ENCODE peak calls at places on chromosomes 6 and 20, in six cellular contexts. I, S, Q, C, K and Y are unnamed samples.
A peak's percentile ranks its signal among the peaks of the same experiment; 100 is the strongest.

GRCh38 chr6:4582506-4582905 is 193.7 kb upstream of the CDYL start:
- DNase-seq in I (no peak), S (no peak), Q (no peak), C (no peak), K (no peak), Y (no peak)

GRCh38 chr6:106639812-106640211 is 10.4 kb downstream of the QRSL1 start:
- DNase-seq in I (no peak), S (no peak), Q (no peak), C (no peak), K (no peak), Y (no peak)

GRCh38 chr20:35831029-35831428 is 59.2 kb downstream of the PHF20 start:
- DNase-seq in I (no peak), S (no peak), Q (no peak), C (no peak), K (no peak), Y (no peak)

GRCh38 chr20:25584905-25585704 is at the start of gene NINL:
- DNase-seq in I (peak; percentile 39), S (peak; percentile 55), Q (no peak), C (peak; percentile 71), K (no peak), Y (peak; percentile 56)

GRCh38 chr20:1918766-1919165 is 23.6 kb downstream of the SIRPA start:
- DNase-seq in I (no peak), S (no peak), Q (no peak), C (no peak), K (no peak), Y (no peak)

GRCh38 chr6:51203504-51203903 is 384.8 kb downstream of the TFAP2B start:
- DNase-seq in I (no peak), S (no peak), Q (no peak), C (no peak), K (no peak), Y (no peak)

GRCh38 chr6:79589701-79590100 is 41.4 kb upstream of the SH3BGRL2 start:
- DNase-seq in I (no peak), S (no peak), Q (no peak), C (no peak), K (no peak), Y (no peak)

GRCh38 chr6:137387365-137387764 is 106.8 kb downstream of the OLIG3 start:
- DNase-seq in I (no peak), S (no peak), Q (no peak), C (no peak), K (no peak), Y (no peak)

GRCh38 chr6:42118162-42119001 is 24.0 kb downstream of the C6orf132 start:
- DNase-seq in I (no peak), S (no peak), Q (no peak), C (peak; percentile 85), K (no peak), Y (no peak)

GRCh38 chr20:17738154-17738553 is 38.4 kb downstream of the BANF2 start:
- DNase-seq in I (no peak), S (no peak), Q (no peak), C (no peak), K (no peak), Y (no peak)

GRCh38 chr6:2020909-2021308 is 224.5 kb downstream of the GMDS start:
- DNase-seq in I (no peak), S (no peak), Q (no peak), C (no peak), K (no peak), Y (peak; percentile 36)

GRCh38 chr20:63106108-63106764 is 99.5 kb upstream of the BHLHE23 start:
- DNase-seq in I (no peak), S (peak; percentile 37), Q (no peak), C (peak; percentile 81), K (no peak), Y (no peak)

GRCh38 chr20:9112541-9113515 is 43.9 kb downstream of the PLCB4 start:
- DNase-seq in I (no peak), S (no peak), Q (peak; percentile 69), C (no peak), K (no peak), Y (no peak)

GRCh38 chr6:82246802-82247633 is 526 bp downstream of the IBTK start:
- DNase-seq in I (peak; percentile 60), S (peak; percentile 34), Q (no peak), C (no peak), K (no peak), Y (peak; percentile 55)

GRCh38 chr20:9300534-9300933 is 213.9 kb upstream of the LAMP5 start:
- DNase-seq in I (no peak), S (no peak), Q (no peak), C (no peak), K (no peak), Y (no peak)

GRCh38 chr6:22596011-22596410 is 26.6 kb downstream of the HDGFL1 start:
- DNase-seq in I (no peak), S (no peak), Q (no peak), C (no peak), K (no peak), Y (no peak)

GRCh38 chr6:1584146-1584545 is 25.6 kb upstream of the FOXC1 start:
- DNase-seq in I (no peak), S (no peak), Q (no peak), C (no peak), K (no peak), Y (no peak)

GRCh38 chr6:110524305-110524704 is 47.9 kb upstream of the SLC22A16 start:
- DNase-seq in I (no peak), S (no peak), Q (no peak), C (no peak), K (no peak), Y (peak; percentile 19)

GRCh38 chr6:9593566-9593965 is 821.3 kb downstream of the TFAP2A start:
- DNase-seq in I (no peak), S (no peak), Q (no peak), C (no peak), K (no peak), Y (no peak)

GRCh38 chr20:44736170-44737021 is 9.3 kb upstream of the KCNK15 start:
- DNase-seq in I (peak; percentile 70), S (peak; percentile 72), Q (no peak), C (no peak), K (no peak), Y (no peak)

GRCh38 chr6:137849076-137849708 is 17.9 kb upstream of the TNFAIP3 start:
- DNase-seq in I (no peak), S (no peak), Q (no peak), C (no peak), K (no peak), Y (no peak)

GRCh38 chr6:62150048-62150663 is 135.9 kb downstream of the KHDRBS2 start:
- DNase-seq in I (no peak), S (no peak), Q (no peak), C (no peak), K (no peak), Y (peak; percentile 57)

GRCh38 chr6:20610636-20611200 is 76.5 kb downstream of the CDKAL1 start:
- DNase-seq in I (no peak), S (no peak), Q (no peak), C (no peak), K (no peak), Y (no peak)

GRCh38 chr6:35494161-35494563 is 2.7 kb downstream of the TEAD3 start:
- DNase-seq in I (no peak), S (no peak), Q (no peak), C (no peak), K (no peak), Y (no peak)

GRCh38 chr20:5914859-5915258 is 35.5 kb downstream of the TRMT6 start:
- DNase-seq in I (no peak), S (no peak), Q (no peak), C (no peak), K (no peak), Y (no peak)

GRCh38 chr6:117615981-117616961 is 14.0 kb upstream of the GOPC start:
- DNase-seq in I (no peak), S (no peak), Q (no peak), C (no peak), K (peak; percentile 37), Y (no peak)

GRCh38 chr20:47258745-47259695 is 97.5 kb downstream of the ZMYND8 start:
- DNase-seq in I (no peak), S (no peak), Q (no peak), C (no peak), K (no peak), Y (no peak)

GRCh38 chr6:88804701-88805100 is 158.7 kb downstream of the RNGTT start:
- DNase-seq in I (no peak), S (no peak), Q (no peak), C (no peak), K (no peak), Y (no peak)

GRCh38 chr6:142740449-142740848 is 204.5 kb downstream of the HIVEP2 start:
- DNase-seq in I (no peak), S (no peak), Q (no peak), C (no peak), K (no peak), Y (no peak)

GRCh38 chr20:6765469-6766058 is 1.9 kb upstream of the BMP2 start:
- DNase-seq in I (no peak), S (no peak), Q (no peak), C (no peak), K (no peak), Y (peak; percentile 31)

GRCh38 chr6:10416516-10416862 is 1.6 kb upstream of the TFAP2A start:
- DNase-seq in I (no peak), S (no peak), Q (no peak), C (no peak), K (no peak), Y (no peak)

GRCh38 chr20:24990810-24991252 is 1.7 kb downstream of the APMAP start:
- DNase-seq in I (no peak), S (no peak), Q (no peak), C (no peak), K (no peak), Y (no peak)

GRCh38 chr6:5464096-5464885 is 203.0 kb downstream of the FARS2 start:
- DNase-seq in I (no peak), S (no peak), Q (no peak), C (no peak), K (no peak), Y (no peak)